ENCODE peak calls at places on chromosomes 7 and 10, in four cellular contexts. Z is IMR-90, C is mesendoderm, Q is H1. T is an unnamed sample.

GRCh38 chr10:24201503-24202180 is 7.3 kb upstream of the KIAA1217 start:
- DNase-seq in Z (no peak), C (no peak), Q (no peak), T (no peak)

GRCh38 chr10:61897671-61898434 is 3.6 kb upstream of the ARID5B start:
- DNase-seq in Z (peak), C (peak), Q (no peak), T (peak)

GRCh38 chr10:47409866-47410256 is 25.8 kb upstream of the ZNF488 start:
- DNase-seq in Z (no peak), C (no peak), Q (no peak), T (no peak)

GRCh38 chr7:70060298-70061068 is 462.2 kb downstream of the AUTS2 start:
- DNase-seq in Z (no peak), C (peak), Q (no peak), T (peak)

GRCh38 chr10:32061440-32061839 is 5.2 kb upstream of the KIF5B start:
- DNase-seq in Z (no peak), C (no peak), Q (no peak), T (no peak)

GRCh38 chr10:69692891-69693290 is 62.8 kb downstream of the FAM241B start:
- DNase-seq in Z (no peak), C (no peak), Q (no peak), T (no peak)

GRCh38 chr10:113326160-113327111 is 226.4 kb upstream of the HABP2 start:
- DNase-seq in Z (peak), C (peak), Q (no peak), T (peak)

GRCh38 chr7:19317461-19317860 is 172.2 kb upstream of the FERD3L start:
- DNase-seq in Z (peak), C (no peak), Q (no peak), T (no peak)

GRCh38 chr10:5835446-5836095 is 22.3 kb upstream of the GDI2 start:
- DNase-seq in Z (no peak), C (no peak), Q (no peak), T (peak)

GRCh38 chr7:30594055-30594539 is 581 bp upstream of the GARS1 start:
- DNase-seq in Z (peak), C (peak), Q (peak), T (peak)
- H2BK120ac ChIP-seq in Z (peak), C (no peak), Q (peak), T (no peak)

GRCh38 chr7:2154831-2155230 is 77.9 kb downstream of the MAD1L1 start:
- DNase-seq in Z (no peak), C (no peak), Q (no peak), T (no peak)

GRCh38 chr7:2157473-2158279 is 75.1 kb downstream of the MAD1L1 start:
- DNase-seq in Z (peak), C (no peak), Q (no peak), T (no peak)

GRCh38 chr7:2159176-2159520 is 73.6 kb downstream of the MAD1L1 start:
- DNase-seq in Z (no peak), C (peak), Q (no peak), T (no peak)

GRCh38 chr7:2158331-2159175 is 74.2 kb downstream of the MAD1L1 start:
- DNase-seq in Z (no peak), C (no peak), Q (no peak), T (no peak)

DNA sequence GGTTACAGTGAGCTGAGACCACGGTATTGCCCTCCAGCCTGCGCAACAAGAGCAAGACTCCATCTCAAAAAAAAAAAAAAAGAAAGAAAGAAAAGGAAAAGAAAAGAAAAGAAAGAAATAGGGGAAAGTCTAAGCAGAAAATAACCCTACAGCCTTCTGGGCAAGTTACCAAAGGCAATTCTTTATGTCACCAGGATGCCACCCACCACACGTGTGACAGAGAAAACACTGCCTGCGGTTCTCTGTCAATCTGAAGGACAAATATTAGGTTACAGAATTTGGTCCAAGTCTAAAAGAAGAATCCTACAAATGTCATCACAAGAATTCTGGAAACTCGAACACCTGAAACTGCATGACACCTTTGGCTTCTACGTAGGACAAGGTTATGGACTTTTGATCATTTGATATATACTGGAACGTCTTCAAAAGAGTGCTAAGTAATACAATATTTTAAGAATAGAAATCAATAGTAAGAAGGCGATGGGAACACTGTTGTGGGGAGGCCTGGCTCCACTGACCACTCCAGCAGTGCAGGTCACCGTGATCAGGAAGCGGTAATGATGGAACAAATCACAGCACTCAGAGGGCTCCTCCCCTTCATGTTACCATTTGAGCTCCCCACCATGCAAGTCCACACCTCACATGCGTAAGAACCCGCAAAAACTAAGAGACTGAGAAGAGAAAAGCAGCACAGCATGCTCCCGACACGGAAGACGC is 75.8 kb downstream of the MAD1L1 start:
- DNase-seq in Z (no peak), C (no peak), Q (no peak), T (no peak)
- H4K5ac ChIP-seq in Z (no peak), C (no peak), Q (no peak), T (no peak)

GRCh38 chr10:60385399-60385738 is 4.3 kb downstream of the ANK3 start:
- DNase-seq in Z (no peak), C (no peak), Q (no peak), T (no peak)
- H2BK5ac ChIP-seq in Z (peak), C (no peak), Q (no peak), T (no peak)

GRCh38 chr10:33113111-33113856 is 155.3 kb upstream of the ITGB1 start:
- DNase-seq in Z (peak), C (no peak), Q (no peak), T (no peak)
- H2BK120ac ChIP-seq in Z (peak), C (no peak), Q (no peak), T (no peak)

DNA sequence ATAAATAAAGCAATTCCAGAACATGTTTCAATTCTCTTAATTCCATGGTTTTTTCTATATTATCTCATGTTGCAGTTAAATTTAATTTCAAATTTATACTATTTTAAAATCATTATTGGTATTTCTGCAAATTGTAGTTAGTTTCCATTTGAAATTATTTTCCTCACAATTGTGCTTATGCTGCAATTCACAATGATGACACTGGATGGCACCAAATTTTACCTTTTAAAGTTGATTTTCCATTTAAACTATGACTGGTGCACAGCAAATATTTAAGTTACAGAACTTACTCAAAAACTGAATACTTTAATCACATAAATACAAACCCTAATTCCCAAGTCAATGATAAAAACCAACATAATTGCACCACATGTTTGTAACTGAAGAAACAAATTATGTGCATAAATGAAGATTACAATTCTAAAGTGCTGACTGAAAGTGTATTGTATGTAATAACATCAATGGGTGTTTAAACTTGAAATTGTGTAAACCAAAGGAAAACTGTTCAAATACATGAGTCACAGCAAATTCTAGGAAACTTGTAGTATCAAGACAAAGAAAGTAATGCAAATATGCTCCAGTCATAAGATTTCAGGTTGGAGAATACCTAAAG is 75.3 kb upstream of the AASS start:
- DNase-seq in Z (peak), C (no peak), Q (no peak), T (no peak)
- H4K5ac ChIP-seq in Z (no peak), C (no peak), Q (no peak), T (no peak)

DNA sequence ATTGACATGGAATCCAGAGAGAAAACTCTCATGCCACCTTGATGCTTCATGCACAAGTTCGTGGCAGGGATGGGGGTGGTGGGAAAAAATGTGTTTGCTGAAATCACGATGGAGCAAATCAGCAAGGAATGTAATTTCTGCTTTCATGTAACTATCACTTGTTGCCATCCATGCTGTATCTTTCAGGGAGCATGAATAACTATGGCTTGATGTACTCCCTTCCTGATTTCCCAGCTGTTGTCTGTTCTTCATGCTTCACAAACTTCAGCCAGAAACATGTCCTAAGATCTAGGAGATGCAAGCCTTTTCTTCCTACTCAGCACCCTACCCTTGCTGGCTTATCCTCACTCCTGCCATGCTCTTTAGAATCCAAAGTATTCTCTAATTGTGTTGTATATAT is 64.0 kb downstream of the LRRC4 start:
- DNase-seq in Z (no peak), C (no peak), Q (no peak), T (no peak)
- H2BK5ac ChIP-seq in Z (no peak), C (no peak), Q (no peak), T (no peak)

T was measured in H9.